ENCODE peak calls at places on chromosome 15, in five cellular contexts. E is GM23248, K is HCT116, X is neural progenitor cell, A is cardiac muscle cell. J is an unnamed sample.
A peak's percentile ranks its signal among the peaks of the same experiment; 100 is the strongest.

GRCh38 chr15:55694652-55695150 is 48.3 kb downstream of the PRTG start:
- DNase-seq in E (no peak), A (no peak), X (peak; percentile 57), K (no peak), J (no peak)

GRCh38 chr15:79450648-79451047 is 18.5 kb downstream of the MINAR1 start:
- DNase-seq in K (no peak), A (no peak), E (peak; percentile 27), X (peak; percentile 31), J (no peak)

GRCh38 chr15:76200083-76200465 is 111.2 kb downstream of the ETFA start:
- DNase-seq in E (no peak), X (no peak), K (no peak), A (no peak), J (no peak)

GRCh38 chr15:90075420-90076289 is 26.6 kb downstream of the IDH2 start:
- DNase-seq in K (peak; percentile 27), A (no peak), E (no peak), X (no peak), J (peak; percentile 77)

GRCh38 chr15:52415628-52416027 is 113.1 kb downstream of the MYO5A start:
- DNase-seq in K (no peak), A (no peak), X (no peak), E (no peak), J (no peak)

GRCh38 chr15:38611228-38611627 is 46.6 kb upstream of the RASGRP1 start:
- DNase-seq in A (no peak), E (no peak), K (no peak), X (no peak), J (no peak)

GRCh38 chr15:71678191-71678590 is 132.2 kb upstream of the NR2E3 start:
- DNase-seq in A (no peak), X (no peak), E (peak; percentile 33), K (no peak), J (no peak)

GRCh38 chr15:51227967-51228783 is 110.2 kb downstream of the CYP19A1 start:
- DNase-seq in X (no peak), K (peak; percentile 54), E (peak; percentile 96), A (peak; percentile 83), J (peak; percentile 27)

GRCh38 chr15:90603893-90604292 is 74.2 kb downstream of the CRTC3 start:
- DNase-seq in K (no peak), A (peak; percentile 46), E (peak; percentile 59), X (no peak), J (no peak)

GRCh38 chr15:36335211-36335610 is 244.2 kb upstream of the CDIN1 start:
- DNase-seq in K (no peak), A (no peak), X (no peak), E (no peak), J (no peak)

GRCh38 chr15:62509395-62509973 is 344.4 kb upstream of the C2CD4B start:
- DNase-seq in X (peak; percentile 37), A (no peak), K (no peak), E (no peak), J (no peak)

GRCh38 chr15:89441295-89441762 is 55.1 kb downstream of the RHCG start:
- DNase-seq in E (no peak), K (no peak), X (no peak), A (no peak), J (no peak)

GRCh38 chr15:94287794-94288246 is 56.5 kb downstream of the MCTP2 start:
- DNase-seq in E (no peak), A (no peak), K (no peak), X (no peak), J (no peak)

GRCh38 chr15:65925338-65925737 is 56.0 kb downstream of the RAB11A start:
- DNase-seq in E (no peak), K (no peak), X (no peak), A (no peak), J (no peak)
- H3K9me3 ChIP-seq in E (no peaks in the 10 kb centered on the region), K (no peaks in the 10 kb centered on the region), X (no peaks in the 10 kb centered on the region), A (no peaks in the 10 kb centered on the region), J (no peaks in the 10 kb centered on the region)

GRCh38 chr15:25186906-25187645 is 232.3 kb downstream of the SNRPN start:
- DNase-seq in A (no peak), K (no peak), X (no peak), E (no peak), J (no peak)

GRCh38 chr15:25188051-25188450 is 233.3 kb downstream of the SNRPN start:
- DNase-seq in X (no peak), K (no peak), E (no peak), A (no peak), J (no peak)

GRCh38 chr15:25188551-25189101 is 233.8 kb downstream of the SNRPN start:
- DNase-seq in A (no peak), X (no peak), E (no peak), K (no peak), J (no peak)

GRCh38 chr15:25192651-25193050 is 237.9 kb downstream of the SNRPN start:
- DNase-seq in A (no peak), E (no peak), X (no peak), K (no peak), J (no peak)

DNA sequence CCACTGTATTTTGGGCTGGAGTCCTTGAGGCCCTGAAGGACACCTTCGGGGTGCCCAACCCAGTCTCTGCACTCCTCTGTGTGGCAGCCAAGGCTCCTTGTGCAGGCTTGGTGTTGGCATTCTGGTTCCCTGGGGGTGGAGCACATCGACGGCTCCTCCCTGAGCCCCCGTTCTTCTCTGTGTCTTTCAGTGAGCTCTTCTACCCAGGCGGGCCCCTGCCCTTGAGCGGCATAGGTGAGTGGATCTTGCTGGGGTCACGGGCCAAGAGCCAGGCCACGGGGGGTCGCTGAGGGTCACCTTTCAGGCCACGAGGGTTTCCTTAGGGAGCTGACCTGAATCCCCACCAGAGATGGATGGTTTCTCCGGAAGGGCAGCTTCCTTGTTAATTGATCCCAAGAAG is 234.8 kb downstream of the SNRPN start:
- DNase-seq in K (no peak), A (no peak), X (no peak), E (no peak), J (no peak)
- H3K9me3 ChIP-seq in K (no peaks in the 10 kb centered on the region), A (no peaks in the 10 kb centered on the region), X (no peaks in the 10 kb centered on the region), E (no peaks in the 10 kb centered on the region), J (no peaks in the 10 kb centered on the region)

GRCh38 chr15:86685263-86685662 is 605.6 kb downstream of the AGBL1 start:
- DNase-seq in X (no peak), E (no peak), A (no peak), K (no peak), J (no peak)
- H3K9me3 ChIP-seq in X (no peaks in the 10 kb centered on the region), E (no peaks in the 10 kb centered on the region), A (no peaks in the 10 kb centered on the region), K (peaks cover 7% of the 10 kb centered on the region), J (no peaks in the 10 kb centered on the region)

DNA sequence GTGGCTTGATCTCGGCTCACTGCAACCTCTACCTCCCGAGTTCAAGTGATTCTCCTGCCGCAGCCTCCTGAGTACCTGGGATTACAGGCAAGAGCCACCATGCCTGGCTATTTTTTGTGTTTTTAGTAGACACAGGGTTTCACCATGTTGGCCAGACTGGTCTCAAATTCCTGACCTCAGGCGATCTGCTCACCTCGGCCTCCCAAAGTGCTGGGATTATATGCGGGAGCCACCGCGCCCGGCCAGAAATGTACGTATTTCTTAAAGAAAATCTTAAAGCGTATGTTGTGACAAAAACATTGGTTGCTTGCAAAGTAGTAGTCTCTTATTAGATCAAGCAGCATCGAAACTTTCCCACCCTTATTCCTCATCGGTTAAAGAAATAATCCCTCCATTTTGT is 748.9 kb upstream of the NR2F2 start:
- DNase-seq in A (no peak), K (no peak), E (no peak), X (no peak), J (no peak)
- H3K9me3 ChIP-seq in A (no peaks in the 10 kb centered on the region), K (no peaks in the 10 kb centered on the region), E (no peaks in the 10 kb centered on the region), X (no peaks in the 10 kb centered on the region), J (no peaks in the 10 kb centered on the region)

GRCh38 chr15:40125950-40126349 is 17.3 kb upstream of the BMF start:
- DNase-seq in X (no peak), K (no peak), A (no peak), E (no peak), J (no peak)

GRCh38 chr15:40130118-40130517 is 21.4 kb upstream of the BMF start:
- DNase-seq in K (no peak), X (no peak), A (no peak), E (no peak), J (no peak)

GRCh38 chr15:40130799-40131502 is 22.3 kb upstream of the BMF start:
- DNase-seq in A (no peak), X (no peak), E (no peak), K (no peak), J (no peak)

GRCh38 chr15:40133544-40133943 is 24.9 kb upstream of the BMF start:
- DNase-seq in K (no peak), E (no peak), X (no peak), A (no peak), J (no peak)

DNA sequence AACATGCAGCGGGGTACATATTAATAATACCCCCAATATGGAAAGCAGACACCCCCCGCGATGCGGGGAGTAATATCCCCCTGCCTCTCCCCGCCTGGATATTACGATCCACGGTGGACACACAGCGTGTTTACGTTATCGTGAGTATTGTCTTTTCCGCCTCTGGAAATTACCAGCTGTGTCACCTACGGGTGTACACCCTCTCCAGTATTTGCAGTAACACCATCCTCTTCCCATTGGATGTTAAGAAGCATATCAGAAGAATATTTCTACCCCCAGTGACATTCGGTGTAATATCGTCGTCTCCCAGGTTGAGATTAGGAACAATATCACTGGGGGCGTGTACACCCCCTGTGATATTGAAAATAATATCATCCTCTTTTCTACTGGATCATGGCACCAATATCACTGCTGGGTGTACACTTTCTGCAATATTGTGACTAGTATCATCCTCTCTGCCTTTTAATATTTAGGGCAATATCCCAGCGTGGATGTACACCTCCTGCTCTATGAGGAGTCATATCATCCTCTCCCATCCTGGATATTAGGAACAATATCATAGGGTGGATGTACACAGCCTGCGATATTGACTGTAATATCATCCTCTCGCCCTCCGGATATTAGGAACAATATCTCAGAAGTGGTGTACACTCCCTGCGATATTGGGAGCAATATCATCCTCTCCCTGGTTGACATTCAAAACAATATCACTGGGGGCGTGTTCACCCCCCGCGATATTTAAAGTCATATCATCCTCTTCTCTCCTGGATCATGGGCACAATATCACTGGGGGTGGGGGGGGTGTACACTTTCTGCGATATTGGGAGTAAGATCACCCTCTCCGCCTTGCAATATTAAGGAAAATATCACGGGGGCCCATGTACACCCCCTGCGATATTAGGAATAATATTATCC is 20.3 kb upstream of the BMF start:
- DNase-seq in A (no peak), K (no peak), X (no peak), E (no peak), J (no peak)
- H3K9me3 ChIP-seq in A (no peaks in the 10 kb centered on the region), K (no peaks in the 10 kb centered on the region), X (no peaks in the 10 kb centered on the region), E (no peaks in the 10 kb centered on the region), J (no peaks in the 10 kb centered on the region)

GRCh38 chr15:25062551-25063430 is 108.0 kb downstream of the SNRPN start:
- DNase-seq in X (no peak), E (no peak), A (no peak), K (no peak), J (no peak)

GRCh38 chr15:25065876-25066275 is 111.1 kb downstream of the SNRPN start:
- DNase-seq in E (no peak), K (no peak), A (no peak), X (no peak), J (no peak)

GRCh38 chr15:25067725-25068309 is 113.0 kb downstream of the SNRPN start:
- DNase-seq in E (no peak), X (no peak), K (no peak), A (no peak), J (no peak)

GRCh38 chr15:25066708-25067107 is 111.9 kb downstream of the SNRPN start:
- DNase-seq in A (no peak), X (no peak), K (no peak), E (no peak), J (no peak)

GRCh38 chr15:25065286-25065685 is 110.5 kb downstream of the SNRPN start:
- DNase-seq in K (no peak), X (no peak), E (no peak), A (no peak), J (no peak)
- H3K9me3 ChIP-seq in K (peaks cover 27% of the 10 kb centered on the region), X (peaks cover 28% of the 10 kb centered on the region), E (no peaks in the 10 kb centered on the region), A (peaks cover 24% of the 10 kb centered on the region), J (peaks cover 3% of the 10 kb centered on the region)

J was measured in PC-9.